ENCODE peak calls at places on chromosomes 4 and X, in ten cellular contexts. H is H4; P is fibroblast of lung; W is NCI-H748 treated with DMSO at 0.1 percent for 48 hours; B is stimulated activated CD4-positive, alpha-beta T cell treated with anti-CD3 and anti-CD28 coated beads, TNF-alpha, amount 100 ng/mL, for 48 hours; A is spleen; I is right lobe of liver; J is suprapubic skin; U is dermis blood vessel endothelial cell; C is astrocyte of the spinal cord. O is an unnamed sample.

GRCh38 chr4:125358453-125358852 is 43.7 kb downstream of the FAT4 start:
- DNase-seq in H (no peak), P (no peak), W (no peak), B (no peak), A (no peak), I (no peak), J (no peak), U (no peak), C (no peak), O (no peak)

GRCh38 chr4:77631276-77631675 is 25.7 kb downstream of the CXCL13 start:
- DNase-seq in H (no peak), P (no peak), W (no peak), B (no peak), A (no peak), I (peak), J (no peak), U (no peak), C (no peak), O (no peak)

GRCh38 chr4:80989921-80990544 is 40.5 kb upstream of the BMP3 start:
- DNase-seq in H (peak), P (peak), W (peak), B (no peak), A (no peak), I (no peak), J (no peak), U (peak), C (peak), O (no peak)

GRCh38 chr4:152451496-152451895 is 84.4 kb downstream of the FBXW7 start:
- DNase-seq in H (no peak), P (no peak), W (no peak), B (no peak), A (no peak), I (no peak), J (no peak), U (no peak), C (no peak), O (no peak)

GRCh38 chr4:128155231-128155855 is 94.2 kb downstream of the LARP1B start:
- DNase-seq in H (no peak), P (no peak), W (no peak), B (no peak), A (peak), I (peak), J (no peak), U (peak), C (no peak), O (no peak)

GRCh38 chr4:170015285-170015684 is 10.9 kb downstream of the MFAP3L start:
- DNase-seq in H (no peak), P (no peak), W (no peak), B (no peak), A (no peak), I (no peak), J (no peak), U (no peak), C (no peak), O (no peak)

GRCh38 chr4:9877123-9877522 is 95.7 kb downstream of the DRD5 start:
- DNase-seq in H (no peak), P (no peak), W (no peak), B (no peak), A (peak), I (no peak), J (no peak), U (no peak), C (no peak), O (no peak)

GRCh38 chr4:108900018-108900417 is 137.2 kb upstream of the ETNPPL start:
- DNase-seq in H (no peak), P (no peak), W (no peak), B (no peak), A (no peak), I (no peak), J (no peak), U (no peak), C (no peak), O (no peak)

GRCh38 chrX:119757979-119758681 is at the start of gene SOWAHD:
- DNase-seq in H (no peak), P (peak), W (no peak), B (no peak), A (peak), I (peak), J (peak), U (peak), C (no peak), O (peak)

GRCh38 chr4:44674471-44674870 is 3.7 kb upstream of the GUF1 start:
- DNase-seq in H (no peak), P (peak), W (no peak), B (no peak), A (no peak), I (no peak), J (no peak), U (no peak), C (no peak), O (no peak)